ENCODE peak calls at places on chromosome 1, in seven cellular contexts. U is GM13976, O is IMR-90, D is psoas muscle, V is HCT116, I is astrocyte of the spinal cord, G is BJ. L is an unnamed sample.

GRCh38 chr1:155175927-155176371 is 2.3 kb downstream of the TRIM46 start:
- DNase-seq in V (no peak), I (no peak), G (no peak), D (no peak), O (no peak), U (no peak), L (no peak)

GRCh38 chr1:44714944-44715571 is 15.9 kb downstream of the RNU5D-1 start:
- DNase-seq in G (no peak), U (peak; percentile 77), I (peak; percentile 69), V (no peak), D (peak; percentile 68), O (peak; percentile 73), L (no peak)

GRCh38 chr1:89965203-89965900 is 29.6 kb upstream of the ZNF326 start:
- DNase-seq in G (no peak), V (no peak), U (no peak), O (no peak), I (no peak), D (no peak), L (no peak)

GRCh38 chr1:61091455-61091854 is 9.1 kb downstream of the NFIA start:
- DNase-seq in U (no peak), V (no peak), D (no peak), I (no peak), O (no peak), G (no peak), L (no peak)

GRCh38 chr1:10429868-10430215 is 391 bp upstream of the CENPS start:
- DNase-seq in O (peak; percentile 17), U (peak; percentile 40), I (peak; percentile 14), D (no peak), G (no peak), V (no peak), L (no peak)

GRCh38 chr1:233904979-233905415 is 521 bp downstream of the SLC35F3 start:
- DNase-seq in O (no peak), G (no peak), I (peak; percentile 28), D (no peak), V (no peak), U (no peak), L (no peak)

GRCh38 chr1:43227138-43227836 is 42.5 kb upstream of the TMEM125 start:
- DNase-seq in U (peak; percentile 82), D (peak; percentile 88), V (peak; percentile 66), G (no peak), O (peak; percentile 70), I (peak; percentile 62), L (no peak)

GRCh38 chr1:48903291-48903690 is 126.6 kb upstream of the BEND5 start:
- DNase-seq in I (no peak), G (no peak), D (no peak), O (no peak), V (no peak), U (no peak), L (no peak)

GRCh38 chr1:208988811-208989222 is 594.7 kb upstream of the CAMK1G start:
- DNase-seq in D (no peak), O (no peak), I (peak; percentile 70), G (no peak), V (no peak), U (peak; percentile 66), L (peak; percentile 29)

GRCh38 chr1:162663589-162664030 is 31.3 kb downstream of the DDR2 start:
- DNase-seq in O (peak; percentile 70), U (no peak), D (no peak), V (no peak), G (peak; percentile 66), I (peak; percentile 78), L (peak; percentile 81)

GRCh38 chr1:78607334-78607927 is 12.8 kb upstream of the IFI44L start:
- DNase-seq in G (no peak), I (peak; percentile 61), U (peak; percentile 18), D (no peak), V (peak; percentile 16), O (peak; percentile 51), L (no peak)

GRCh38 chr1:47409311-47410085 is 6.6 kb upstream of the FOXE3 start:
- DNase-seq in U (no peak), D (no peak), I (peak; percentile 20), V (no peak), O (peak; percentile 84), G (peak; percentile 71), L (peak; percentile 49)

GRCh38 chr1:16181887-16182719 is 26.2 kb upstream of the EPHA2 start:
- DNase-seq in O (peak; percentile 89), V (peak; percentile 77), G (peak; percentile 65), U (no peak), I (peak; percentile 92), D (peak; percentile 90), L (peak; percentile 55)

GRCh38 chr1:208158640-208159541 is 85.3 kb downstream of the PLXNA2 start:
- DNase-seq in U (no peak), O (no peak), G (no peak), D (no peak), V (no peak), I (peak; percentile 80), L (no peak)

GRCh38 chr1:241362350-241362749 is 5.3 kb upstream of the RGS7 start:
- DNase-seq in I (no peak), D (no peak), V (no peak), O (no peak), U (no peak), G (no peak), L (no peak)

GRCh38 chr1:189657131-189657530 is 820.5 kb downstream of the BRINP3 start:
- DNase-seq in I (no peak), V (no peak), O (no peak), U (no peak), G (no peak), D (no peak), L (no peak)

GRCh38 chr1:102879439-102879993 is 228.8 kb downstream of the COL11A1 start:
- DNase-seq in V (peak; percentile 71), D (no peak), U (no peak), I (peak; percentile 64), O (peak; percentile 86), G (no peak), L (peak; percentile 48)

GRCh38 chr1:27963393-27963792 is 3.6 kb downstream of the XKR8 start:
- DNase-seq in G (no peak), V (no peak), I (no peak), U (no peak), O (no peak), D (no peak), L (no peak)

GRCh38 chr1:51423098-51423821 is 92.9 kb upstream of the TTC39A start:
- DNase-seq in V (no peak), U (no peak), D (no peak), G (no peak), O (peak; percentile 58), I (no peak), L (no peak)

GRCh38 chr1:42177551-42177981 is 13.0 kb upstream of the GUCA2A start:
- DNase-seq in O (peak; percentile 89), G (peak; percentile 31), U (no peak), I (peak; percentile 80), D (no peak), V (no peak), L (peak; percentile 82)

GRCh38 chr1:2130871-2131289 is 63.7 kb downstream of the FAAP20 start:
- DNase-seq in I (no peak), V (no peak), G (no peak), O (no peak), U (no peak), D (no peak), L (no peak)

GRCh38 chr1:78691995-78692747 is 42.5 kb downstream of the IFI44 start:
- DNase-seq in U (no peak), G (no peak), O (peak; percentile 65), V (no peak), I (peak; percentile 31), D (no peak), L (no peak)

GRCh38 chr1:214281030-214281901 is at the start of gene SMYD2:
- DNase-seq in U (peak; percentile 85), G (no peak), V (peak; percentile 36), O (peak; percentile 35), D (peak; percentile 87), I (peak; percentile 62), L (no peak)

GRCh38 chr1:2918441-2918840 is 102.8 kb upstream of the ACTRT2 start:
- DNase-seq in O (no peak), U (no peak), V (no peak), I (no peak), D (no peak), G (no peak), L (no peak)

GRCh38 chr1:97433520-97434175 is 487.2 kb downstream of the DPYD start:
- DNase-seq in O (peak; percentile 93), V (no peak), D (no peak), I (peak; percentile 86), U (no peak), G (peak; percentile 79), L (peak; percentile 72)

DNA sequence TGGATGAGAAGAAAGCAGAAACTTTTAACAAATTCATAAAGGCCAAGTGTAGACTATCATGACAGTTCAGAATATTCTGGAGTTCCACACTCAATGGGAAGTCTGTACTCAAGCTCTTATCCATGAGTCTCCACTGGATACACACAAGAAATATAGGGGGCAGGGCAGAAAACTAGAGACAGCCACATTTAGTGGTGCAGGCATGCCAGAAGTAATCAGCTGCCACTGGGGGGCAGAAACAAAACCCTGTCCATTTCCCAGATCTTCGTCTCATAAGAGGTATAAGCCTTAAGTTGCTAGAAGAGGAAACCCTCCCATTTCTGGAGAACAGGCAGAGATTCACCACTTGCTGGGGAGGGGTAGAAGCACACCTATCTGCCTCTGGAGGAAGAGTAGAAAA is 166.8 kb upstream of the GALNT2 start:
- DNase-seq in I (no peak), D (no peak), U (no peak), V (no peak), G (no peak), O (no peak), L (no peak)
- TF ChIP-seq CTCF in I (no peak), D (no peak), U (no peak), V (no peak), G (no peak), O (no peak), L (no peak)

DNA sequence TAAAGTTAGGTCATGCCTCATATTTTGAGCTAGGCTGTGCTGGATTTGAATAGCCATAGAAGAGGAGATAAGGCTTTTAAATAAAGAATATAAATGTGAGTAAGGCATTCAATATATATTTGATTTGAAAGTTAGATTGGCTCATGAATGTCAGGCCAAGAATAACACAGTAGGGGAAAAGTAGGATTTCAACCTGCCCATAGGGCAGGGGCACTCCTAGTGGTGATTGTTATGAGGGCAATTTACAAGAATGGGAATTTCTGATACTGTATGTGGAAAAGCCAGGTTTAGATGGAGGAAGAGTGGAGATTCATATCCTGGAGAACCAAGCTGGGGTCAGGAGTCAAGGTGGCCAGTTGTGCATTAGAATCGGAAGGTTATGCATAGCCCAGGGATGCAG is 74.9 kb downstream of the DNAH14 start:
- DNase-seq in D (no peak), G (no peak), U (no peak), I (no peak), O (no peak), V (no peak), L (no peak)
- TF ChIP-seq CTCF in D (no peak), G (peak; percentile 22), U (no peak), I (peak; percentile 32), O (no peak), V (peak; percentile 60), L (peak; percentile 16)

DNA sequence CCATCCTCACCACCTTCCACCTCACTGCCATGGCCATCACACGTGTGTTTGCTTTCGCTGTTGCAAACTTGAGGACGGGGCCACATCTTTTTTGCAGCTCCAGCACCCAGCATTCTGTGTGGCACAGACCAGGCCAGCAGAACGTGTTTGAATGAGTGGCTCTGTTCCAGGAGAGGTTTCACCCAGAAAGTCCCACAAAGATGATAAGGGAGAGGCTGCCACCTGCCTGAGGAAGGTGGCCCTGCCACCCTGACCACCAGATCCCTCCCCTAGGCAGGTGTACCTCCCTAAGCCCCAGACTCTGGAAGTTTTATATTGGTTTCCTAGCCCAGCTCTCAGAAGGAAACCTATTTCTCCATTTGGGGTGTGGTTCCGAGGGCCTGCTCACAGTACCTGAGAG is 252.1 kb downstream of the KAZN start:
- DNase-seq in D (no peak), U (no peak), G (no peak), V (peak; percentile 6), I (no peak), O (no peak), L (no peak)
- TF ChIP-seq CTCF in D (no peak), U (no peak), G (no peak), V (peak; percentile 39), I (no peak), O (no peak), L (no peak)

GRCh38 chr1:200496937-200497336 is 87.1 kb upstream of the ZNF281 start:
- DNase-seq in I (no peak), D (no peak), G (no peak), O (no peak), V (no peak), U (no peak), L (no peak)
- TF ChIP-seq CTCF in I (peak; percentile 5), D (no peak), G (no peak), O (no peak), V (no peak), U (no peak), L (no peak)